ENCODE peak calls at places on chromosomes 4 and X, in ten cellular contexts. A, I, J, X, B, O, G, W, H and M are unnamed samples.

GRCh38 chr4:139176299-139177048 is 544 bp downstream of the ELF2 start:
- DNase-seq in J (peak; percentile 78), X (peak; percentile 94), H (peak; percentile 68), O (peak; percentile 83), G (peak; percentile 78), W (peak; percentile 39), B (peak; percentile 60), A (peak; percentile 46), I (peak; percentile 51), M (peak; percentile 91)

GRCh38 chr4:182449960-182450359 is 206.8 kb downstream of the TENM3 start:
- DNase-seq in G (peak; percentile 1), J (no peak), W (no peak), A (no peak), O (no peak), B (no peak), I (no peak), X (no peak), H (peak; percentile 20), M (no peak)

GRCh38 chrX:103063918-103064434 is at the start of gene BEX1:
- DNase-seq in W (peak; percentile 0), H (peak; percentile 23), B (no peak), G (peak; percentile 64), A (no peak), O (no peak), X (peak; percentile 86), J (no peak), I (no peak), M (peak; percentile 68)

GRCh38 chr4:8593268-8594096 is 917 bp downstream of the CPZ start:
- DNase-seq in G (no peak), O (no peak), I (no peak), H (no peak), J (no peak), X (peak; percentile 75), W (no peak), B (no peak), A (no peak), M (no peak)

GRCh38 chr4:8385106-8385505 is 55.4 kb downstream of the ACOX3 start:
- DNase-seq in H (no peak), B (no peak), W (no peak), I (no peak), X (no peak), G (no peak), A (no peak), J (no peak), O (no peak), M (no peak)

GRCh38 chrX:18877472-18877871 is 106.4 kb downstream of the PHKA2 start:
- DNase-seq in O (peak; percentile 43), J (no peak), W (peak; percentile 30), B (no peak), G (no peak), A (no peak), X (no peak), H (no peak), I (no peak), M (no peak)

GRCh38 chr4:157220026-157220881 is at the start of gene GRIA2:
- DNase-seq in G (peak; percentile 37), B (no peak), A (no peak), J (no peak), O (peak; percentile 86), H (peak; percentile 47), I (no peak), X (peak; percentile 94), W (peak; percentile 20), M (peak; percentile 84)

GRCh38 chr4:86554641-86555040 is 39.5 kb upstream of the PTPN13 start:
- DNase-seq in H (peak; percentile 14), O (no peak), J (no peak), X (no peak), G (no peak), A (no peak), B (no peak), W (no peak), I (no peak), M (no peak)

GRCh38 chr4:145545538-145546224 is 64.0 kb downstream of the SMAD1 start:
- DNase-seq in J (no peak), A (no peak), H (peak; percentile 89), G (peak; percentile 97), O (peak; percentile 23), X (no peak), W (peak; percentile 100), B (peak; percentile 17), I (no peak), M (no peak)

GRCh38 chr4:77959566-77960338 is 97.1 kb downstream of the MRPL1 start:
- DNase-seq in G (peak; percentile 76), B (peak; percentile 48), O (peak; percentile 46), I (no peak), J (no peak), W (peak; percentile 59), X (no peak), H (peak; percentile 76), A (no peak), M (no peak)

GRCh38 chr4:97531351-97531750 is 611.9 kb downstream of the STPG2 start:
- DNase-seq in A (no peak), B (no peak), W (no peak), X (no peak), H (no peak), G (no peak), I (no peak), O (no peak), J (no peak), M (no peak)

GRCh38 chr4:7890635-7891393 is 48.8 kb downstream of the AFAP1 start:
- DNase-seq in B (peak; percentile 94), J (no peak), W (peak; percentile 88), G (peak; percentile 90), I (no peak), X (no peak), O (peak; percentile 41), A (no peak), H (peak; percentile 94), M (no peak)

GRCh38 chrX:2627272-2627867 is 63.7 kb upstream of the CD99 start:
- DNase-seq in X (peak; percentile 87), H (peak; percentile 46), G (peak; percentile 61), A (no peak), O (peak; percentile 72), B (no peak), W (peak; percentile 45), I (no peak), J (no peak), M (peak; percentile 72)

GRCh38 chrX:66110112-66110511 is 53.9 kb upstream of the HEPH start:
- DNase-seq in G (peak; percentile 49), W (peak; percentile 23), I (no peak), X (peak; percentile 36), A (no peak), H (peak; percentile 39), J (no peak), O (peak; percentile 8), B (no peak), M (peak; percentile 9)

GRCh38 chr4:67873116-67873515 is 10.7 kb downstream of the TMPRSS11D start:
- DNase-seq in O (no peak), W (peak; percentile 71), A (no peak), I (no peak), J (no peak), B (no peak), X (no peak), H (no peak), G (no peak), M (no peak)

GRCh38 chrX:39859991-39860861 is 237.5 kb downstream of the BCOR start:
- DNase-seq in G (peak; percentile 84), W (peak; percentile 79), J (peak; percentile 88), O (peak; percentile 45), A (peak; percentile 39), I (peak; percentile 45), X (peak; percentile 93), H (peak; percentile 69), B (peak; percentile 44), M (peak; percentile 31)

GRCh38 chrX:68588653-68589371 is 58.7 kb upstream of the STARD8 start:
- DNase-seq in J (no peak), O (no peak), H (no peak), X (no peak), W (peak; percentile 71), G (no peak), I (no peak), B (peak; percentile 25), A (no peak), M (no peak)